ENCODE peak calls at places on chromosome 1, in nine cellular contexts. I, Z, R, X, W, V, L, B and F are unnamed samples.

GRCh38 chr1:14948112-14948652 is 205.4 kb upstream of the TMEM51 start:
- DNase-seq in V (no peak), I (no peak), Z (no peak), B (no peak), W (no peak), L (no peak), R (no peak), X (no peak), F (no peak)

GRCh38 chr1:209569445-209570207 is 13.9 kb upstream of the CAMK1G start:
- DNase-seq in Z (peak), X (peak), V (peak), B (peak), W (no peak), I (peak), R (peak), L (peak), F (no peak)

GRCh38 chr1:77832889-77833288 is 53.4 kb downstream of the MIGA1 start:
- DNase-seq in Z (peak), B (peak), I (no peak), W (no peak), L (no peak), R (no peak), X (no peak), V (peak), F (no peak)

GRCh38 chr1:171115280-171115897 is 24.7 kb downstream of the FMO3 start:
- DNase-seq in B (no peak), V (no peak), L (no peak), X (no peak), R (no peak), Z (no peak), I (no peak), W (no peak), F (no peak)

GRCh38 chr1:229538945-229539344 is 19.6 kb downstream of the ABCB10 start:
- DNase-seq in X (no peak), L (no peak), R (no peak), I (no peak), W (no peak), Z (no peak), B (no peak), V (no peak), F (no peak)

GRCh38 chr1:2587071-2587859 is 688 bp downstream of the PRXL2B start:
- DNase-seq in V (peak), W (no peak), I (no peak), L (peak), Z (peak), B (no peak), X (no peak), R (no peak), F (no peak)

GRCh38 chr1:93907718-93908117 is 1.5 kb downstream of the GCLM start:
- DNase-seq in L (no peak), B (peak), R (no peak), W (no peak), V (peak), I (no peak), X (peak), Z (peak), F (no peak)

GRCh38 chr1:110559157-110559556 is 40.2 kb upstream of the KCNA10 start:
- DNase-seq in B (no peak), L (no peak), W (no peak), Z (no peak), I (no peak), X (no peak), V (peak), R (peak), F (no peak)

GRCh38 chr1:57791497-57791896 is 367.6 kb upstream of the DAB1 start:
- DNase-seq in B (no peak), L (no peak), Z (no peak), R (no peak), I (no peak), X (no peak), W (no peak), V (no peak), F (no peak)

GRCh38 chr1:183841950-183842816 is 37.3 kb downstream of the RGL1 start:
- DNase-seq in Z (peak), R (peak), V (peak), W (no peak), I (no peak), L (no peak), B (peak), X (peak), F (no peak)

GRCh38 chr1:219753901-219754300 is 141.0 kb upstream of the ZC3H11B start:
- DNase-seq in B (no peak), V (no peak), L (no peak), I (no peak), W (no peak), X (no peak), Z (no peak), R (no peak), F (no peak)

GRCh38 chr1:3033795-3034100 is 12.5 kb downstream of the ACTRT2 start:
- DNase-seq in X (no peak), W (no peak), Z (no peak), V (no peak), I (no peak), L (no peak), B (no peak), R (no peak), F (no peak)